ENCODE peak calls at places on chromosome 20, in five cellular contexts. One of them, this sample, is unnamed.

GRCh38 chr20:44646641-44647274 is 4.7 kb downstream of the ADA start:
- DNase-seq in PC-3: peak; percentile 51
- DNase-seq in bronchial epithelial cell: peak; percentile 59
- DNase-seq in T-helper 22 cell: no peak
- DNase-seq in fibroblast of pulmonary artery: peak; percentile 59
- DNase-seq in this sample: peak; percentile 76

GRCh38 chr20:36860811-36861624 is 14.9 kb upstream of the TLDC2 start:
- DNase-seq in PC-3: no peak
- DNase-seq in fibroblast of pulmonary artery: no peak
- DNase-seq in bronchial epithelial cell: no peak
- DNase-seq in T-helper 22 cell: no peak
- DNase-seq in this sample: no peak

GRCh38 chr20:62735331-62735821 is 26.7 kb downstream of the NTSR1 start:
- DNase-seq in PC-3: no peak
- DNase-seq in fibroblast of pulmonary artery: no peak
- DNase-seq in bronchial epithelial cell: no peak
- DNase-seq in T-helper 22 cell: no peak
- DNase-seq in this sample: no peak

GRCh38 chr20:23609486-23610109 is 3.9 kb upstream of the CST9 start:
- DNase-seq in T-helper 22 cell: no peak
- DNase-seq in bronchial epithelial cell: no peak
- DNase-seq in fibroblast of pulmonary artery: no peak
- DNase-seq in PC-3: no peak
- DNase-seq in this sample: no peak

GRCh38 chr20:21312813-21313471 is 9.8 kb downstream of the XRN2 start:
- DNase-seq in fibroblast of pulmonary artery: no peak
- DNase-seq in PC-3: no peak
- DNase-seq in T-helper 22 cell: no peak
- DNase-seq in bronchial epithelial cell: no peak
- DNase-seq in this sample: no peak

GRCh38 chr20:44643596-44644383 is 7.7 kb downstream of the ADA start:
- DNase-seq in fibroblast of pulmonary artery: peak; percentile 95
- DNase-seq in PC-3: peak; percentile 80
- DNase-seq in T-helper 22 cell: peak; percentile 66
- DNase-seq in bronchial epithelial cell: peak; percentile 95
- DNase-seq in this sample: peak; percentile 99

GRCh38 chr20:17562804-17563305 is 7.0 kb upstream of the DSTN start:
- DNase-seq in PC-3: peak; percentile 31
- DNase-seq in fibroblast of pulmonary artery: peak; percentile 75
- DNase-seq in T-helper 22 cell: no peak
- DNase-seq in bronchial epithelial cell: peak; percentile 84
- DNase-seq in this sample: peak; percentile 93

GRCh38 chr20:35771367-35771688 is 487 bp upstream of the PHF20 start:
- DNase-seq in bronchial epithelial cell: no peak
- DNase-seq in PC-3: no peak
- DNase-seq in fibroblast of pulmonary artery: no peak
- DNase-seq in T-helper 22 cell: no peak
- DNase-seq in this sample: no peak

GRCh38 chr20:973785-974194 is 28.3 kb downstream of the RSPO4 start:
- DNase-seq in fibroblast of pulmonary artery: peak; percentile 42
- DNase-seq in T-helper 22 cell: no peak
- DNase-seq in bronchial epithelial cell: peak; percentile 59
- DNase-seq in PC-3: peak; percentile 51
- DNase-seq in this sample: peak; percentile 68

This sample was measured in M059J.